ENCODE peak calls at places on chromosomes 11 and 22, in seven cellular contexts. J is esophagus muscularis mucosa, D is cardiac fibroblast, X is lung, Z is tibial nerve, S is suprapubic skin, U is GM12865. T is an unnamed sample.

GRCh38 chr22:39244073-39244495 is 698 bp downstream of the PDGFB start:
- DNase-seq in J (no peak), D (no peak), X (no peak), Z (no peak), S (no peak), U (no peak), T (no peak)

GRCh38 chr11:15727125-15727524 is 612.4 kb downstream of the INSC start:
- DNase-seq in J (no peak), D (no peak), X (no peak), Z (peak; percentile 8), S (no peak), U (no peak), T (no peak)

GRCh38 chr11:129935723-129936122 is 40.3 kb upstream of the NFRKB start:
- DNase-seq in J (no peak), D (no peak), X (no peak), Z (no peak), S (no peak), U (no peak), T (no peak)

GRCh38 chr22:44546686-44547310 is 48.8 kb upstream of the RTL6 start:
- DNase-seq in J (no peak), D (no peak), X (no peak), Z (no peak), S (peak; percentile 31), U (no peak), T (no peak)

GRCh38 chr11:119854521-119854920 is 125.5 kb upstream of the NECTIN1 start:
- DNase-seq in J (no peak), D (no peak), X (no peak), Z (no peak), S (no peak), U (peak; percentile 16), T (no peak)

GRCh38 chr22:50329236-50329635 is 2.4 kb upstream of the DENND6B start:
- DNase-seq in J (no peak), D (no peak), X (no peak), Z (no peak), S (no peak), U (no peak), T (no peak)

GRCh38 chr22:20834206-20834605 is 24.4 kb downstream of the PI4KA start:
- DNase-seq in J (no peak), D (no peak), X (no peak), Z (no peak), S (no peak), U (no peak), T (no peak)

GRCh38 chr11:107705027-107705426 is 6.8 kb downstream of the SLN start:
- DNase-seq in J (no peak), D (peak; percentile 74), X (no peak), Z (no peak), S (no peak), U (no peak), T (no peak)

GRCh38 chr11:119248750-119249670 is 42.9 kb downstream of the CBL start:
- DNase-seq in J (no peak), D (no peak), X (no peak), Z (no peak), S (no peak), U (no peak), T (no peak)

GRCh38 chr11:2466069-2466801 is 21.4 kb downstream of the KCNQ1 start:
- DNase-seq in J (no peak), D (no peak), X (no peak), Z (no peak), S (no peak), U (no peak), T (peak; percentile 58)

GRCh38 chr11:9516113-9516512 is 55.3 kb downstream of the ZNF143 start:
- DNase-seq in J (no peak), D (no peak), X (no peak), Z (no peak), S (no peak), U (no peak), T (no peak)

GRCh38 chr11:109968781-109969180 is 124.4 kb upstream of the ZC3H12C start:
- DNase-seq in J (no peak), D (no peak), X (no peak), Z (no peak), S (no peak), U (no peak), T (no peak)

GRCh38 chr11:87659807-87660206 is 515.4 kb downstream of the RAB38 start:
- DNase-seq in J (no peak), D (no peak), X (no peak), Z (no peak), S (no peak), U (no peak), T (no peak)

GRCh38 chr11:14672635-14673034 is 29.0 kb downstream of the PDE3B start:
- DNase-seq in J (no peak), D (no peak), X (no peak), Z (no peak), S (no peak), U (no peak), T (no peak)

GRCh38 chr11:67615455-67616430 is 9.0 kb downstream of the NDUFV1 start:
- DNase-seq in J (no peak), D (peak; percentile 15), X (no peak), Z (no peak), S (peak; percentile 70), U (peak; percentile 64), T (peak; percentile 69)

GRCh38 chr22:19898831-19899567 is 42.6 kb upstream of the COMT start:
- DNase-seq in J (no peak), D (no peak), X (no peak), Z (no peak), S (no peak), U (no peak), T (no peak)

GRCh38 chr11:117944554-117944953 is 15.4 kb upstream of the TMPRSS13 start:
- DNase-seq in J (no peak), D (no peak), X (peak; percentile 20), Z (no peak), S (no peak), U (peak; percentile 54), T (peak; percentile 43)

GRCh38 chr11:86160546-86161149 is 83.9 kb upstream of the EED start:
- DNase-seq in J (no peak), D (peak; percentile 31), X (no peak), Z (no peak), S (no peak), U (no peak), T (no peak)

DNA sequence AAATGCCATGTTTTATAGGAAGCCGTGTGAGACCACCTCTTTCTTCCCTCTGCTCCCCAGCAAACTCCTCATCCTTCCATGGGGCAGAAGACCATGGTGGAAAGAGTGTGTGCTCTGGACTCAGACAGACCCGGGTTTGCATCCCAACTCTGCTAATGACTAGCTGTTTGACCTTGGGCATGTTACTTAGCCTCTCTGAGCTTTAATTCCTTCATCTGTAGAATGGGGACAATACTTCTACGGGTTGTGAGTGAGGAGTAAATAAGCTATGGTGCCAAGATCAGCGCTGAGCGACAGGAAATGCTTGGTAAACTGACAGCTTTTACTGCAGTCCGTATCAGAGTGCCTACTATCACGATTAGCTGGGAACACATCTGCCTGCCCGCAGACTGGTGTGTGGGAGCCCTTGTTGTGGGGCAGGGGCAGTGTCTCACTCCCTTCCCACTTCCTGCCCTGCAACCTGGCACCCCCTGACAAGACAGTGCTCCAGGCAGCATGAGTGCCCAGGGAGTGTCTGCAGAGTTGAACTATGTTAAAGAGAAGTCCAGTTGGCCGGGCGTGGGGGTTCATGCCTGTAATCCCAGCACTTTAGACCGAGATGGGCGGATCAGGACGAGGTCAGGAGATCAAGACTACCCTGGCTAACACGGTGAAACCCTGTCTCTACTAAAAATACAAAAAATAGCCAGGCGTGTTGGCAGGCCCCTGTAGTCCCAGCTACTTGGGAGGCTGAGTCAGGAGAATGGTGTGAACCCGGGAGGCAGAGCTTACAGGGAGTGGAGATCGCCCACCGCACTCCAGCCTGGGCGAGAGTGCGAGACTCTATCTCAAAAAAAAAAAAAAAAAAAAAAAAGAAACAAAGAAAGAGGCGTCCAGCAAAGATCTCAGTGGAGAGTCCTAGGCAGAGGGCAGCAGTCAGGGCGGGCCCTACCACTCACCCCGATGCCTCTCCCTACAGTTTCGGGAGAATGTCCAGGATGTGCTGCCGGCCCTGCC is 2.2 kb downstream of the SEC14L2 start:
- DNase-seq in J (no peak), D (no peak), X (no peak), Z (no peak), S (no peak), U (no peak), T (no peak)
- H3K4me3 ChIP-seq in J (peak overlapping the region; percentile 90), D (peak overlapping the region; percentile 83), X (no peak overlapping the region), Z (no peak overlapping the region), S (peak overlapping the region; percentile 64), U (no peak overlapping the region), T (peak overlapping the region; percentile 85)

DNA sequence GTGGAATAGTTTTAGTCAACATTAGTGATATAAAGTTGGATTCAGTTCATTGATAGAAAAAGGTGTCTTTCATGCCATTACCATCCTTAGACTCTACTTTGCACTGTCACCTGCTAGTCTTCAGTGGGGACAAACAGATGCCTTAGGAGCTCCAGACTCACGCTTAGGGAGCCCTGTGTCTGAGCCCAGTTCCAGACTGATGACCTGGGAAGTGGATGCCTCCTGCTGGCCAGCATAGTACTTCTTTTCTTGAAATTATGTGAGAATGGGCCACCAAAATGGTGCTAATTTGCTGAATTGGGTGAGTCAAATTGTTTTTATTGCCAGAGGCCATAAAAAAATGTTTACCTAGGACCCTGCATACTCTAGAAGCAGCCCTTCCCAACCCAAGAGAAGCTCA is 53.9 kb downstream of the NOX4 start:
- DNase-seq in J (no peak), D (peak; percentile 1), X (no peak), Z (no peak), S (no peak), U (no peak), T (no peak)
- TF ChIP-seq CTCF in J (no peak), D (no peak), X (no peak), Z (no peak), S (no peak), U (no peak), T (no peak)

GRCh38 chr22:37425369-37425768 is 1.9 kb downstream of the ELFN2 start:
- DNase-seq in J (no peak), D (no peak), X (no peak), Z (no peak), S (no peak), U (no peak), T (no peak)
- H3K4me3 ChIP-seq in J (no peak overlapping the region), D (no peak overlapping the region), X (no peak overlapping the region), Z (no peak overlapping the region), S (no peak overlapping the region), U (no peak overlapping the region), T (no peak overlapping the region)

GRCh38 chr11:34997872-34998548 is 81.6 kb downstream of the PDHX start:
- DNase-seq in J (no peak), D (peak; percentile 61), X (no peak), Z (no peak), S (no peak), U (no peak), T (no peak)
- TF ChIP-seq CTCF in J (peak; percentile 59), D (peak; percentile 34), X (peak; percentile 64), Z (peak; percentile 57), S (peak; percentile 25), U (peak; percentile 28), T (peak; percentile 36)

DNA sequence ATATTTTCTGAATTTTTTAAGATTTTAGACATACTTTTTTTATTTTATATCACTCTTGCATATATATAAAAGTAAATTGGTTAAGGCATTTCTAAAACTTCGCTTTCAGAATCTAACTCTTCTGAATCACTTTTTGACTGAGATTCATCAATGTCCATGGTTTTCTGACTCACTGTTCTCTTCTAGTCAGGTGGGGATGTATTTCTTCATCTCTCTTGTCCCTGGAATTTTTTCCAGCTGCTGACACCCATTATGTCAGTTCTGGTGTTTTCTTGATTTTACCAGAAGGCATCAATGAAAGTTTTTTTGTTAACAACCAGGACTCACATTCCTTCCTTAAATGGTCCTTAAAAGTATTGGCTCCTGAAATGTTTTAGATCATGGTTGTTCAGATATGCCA is 12.8 kb downstream of the MICAL2 start:
- DNase-seq in J (no peak), D (peak; percentile 49), X (no peak), Z (no peak), S (no peak), U (no peak), T (no peak)
- H3K4me3 ChIP-seq in J (no peak overlapping the region), D (no peak overlapping the region), X (no peak overlapping the region), Z (no peak overlapping the region), S (no peak overlapping the region), U (no peak overlapping the region), T (peak overlapping the region; percentile 4)